ENCODE peak calls at places on chromosomes 6 and 20, in five cellular contexts. One of them, this sample, is unnamed.

GRCh38 chr6:81743649-81744048 is 8.8 kb downstream of the TENT5A start:
- DNase-seq in RWPE1: no peak
- DNase-seq in suprapubic skin: no peak
- DNase-seq in tibial artery: no peak
- DNase-seq in uterus: no peak
- DNase-seq in this sample: no peak

GRCh38 chr6:14858808-14859207 is 387.1 kb upstream of the JARID2 start:
- DNase-seq in uterus: no peak
- DNase-seq in suprapubic skin: no peak
- DNase-seq in tibial artery: no peak
- DNase-seq in RWPE1: no peak
- DNase-seq in this sample: no peak

GRCh38 chr6:141641406-141641805 is 491.3 kb upstream of the GJE1 start:
- DNase-seq in uterus: no peak
- DNase-seq in tibial artery: no peak
- DNase-seq in suprapubic skin: no peak
- DNase-seq in RWPE1: no peak
- DNase-seq in this sample: no peak

GRCh38 chr6:17001188-17001587 is 100.7 kb upstream of the STMND1 start:
- DNase-seq in RWPE1: no peak
- DNase-seq in uterus: no peak
- DNase-seq in suprapubic skin: no peak
- DNase-seq in tibial artery: no peak
- DNase-seq in this sample: no peak

GRCh38 chr6:85143686-85144085 is 306.2 kb upstream of the NT5E start:
- DNase-seq in tibial artery: no peak
- DNase-seq in RWPE1: no peak
- DNase-seq in uterus: no peak
- DNase-seq in suprapubic skin: no peak
- DNase-seq in this sample: no peak

GRCh38 chr6:5679696-5680494 is 326.8 kb downstream of the NRN1 start:
- DNase-seq in tibial artery: no peak
- DNase-seq in suprapubic skin: no peak
- DNase-seq in RWPE1: no peak
- DNase-seq in uterus: no peak
- DNase-seq in this sample: no peak

GRCh38 chr20:62945771-62946339 is 6.7 kb upstream of the SLC17A9 start:
- DNase-seq in RWPE1: no peak
- DNase-seq in suprapubic skin: no peak
- DNase-seq in uterus: no peak
- DNase-seq in tibial artery: no peak
- DNase-seq in this sample: no peak

GRCh38 chr6:31844507-31844906 is 17.0 kb downstream of the HSPA1B start:
- DNase-seq in uterus: no peak
- DNase-seq in suprapubic skin: no peak
- DNase-seq in RWPE1: no peak
- DNase-seq in tibial artery: no peak
- DNase-seq in this sample: no peak

GRCh38 chr20:25237610-25238318 is 10.1 kb upstream of the PYGB start:
- DNase-seq in uterus: peak; percentile 50
- DNase-seq in RWPE1: peak; percentile 98
- DNase-seq in suprapubic skin: no peak
- DNase-seq in tibial artery: peak; percentile 92
- DNase-seq in this sample: no peak

GRCh38 chr6:116945809-116946208 is 68.8 kb downstream of the RFX6 start:
- DNase-seq in RWPE1: no peak
- DNase-seq in uterus: no peak
- DNase-seq in tibial artery: no peak
- DNase-seq in suprapubic skin: no peak
- DNase-seq in this sample: no peak

GRCh38 chr20:22575087-22575721 is 9.2 kb downstream of the FOXA2 start:
- DNase-seq in tibial artery: no peak
- DNase-seq in suprapubic skin: no peak
- DNase-seq in uterus: no peak
- DNase-seq in RWPE1: no peak
- DNase-seq in this sample: no peak

DNA sequence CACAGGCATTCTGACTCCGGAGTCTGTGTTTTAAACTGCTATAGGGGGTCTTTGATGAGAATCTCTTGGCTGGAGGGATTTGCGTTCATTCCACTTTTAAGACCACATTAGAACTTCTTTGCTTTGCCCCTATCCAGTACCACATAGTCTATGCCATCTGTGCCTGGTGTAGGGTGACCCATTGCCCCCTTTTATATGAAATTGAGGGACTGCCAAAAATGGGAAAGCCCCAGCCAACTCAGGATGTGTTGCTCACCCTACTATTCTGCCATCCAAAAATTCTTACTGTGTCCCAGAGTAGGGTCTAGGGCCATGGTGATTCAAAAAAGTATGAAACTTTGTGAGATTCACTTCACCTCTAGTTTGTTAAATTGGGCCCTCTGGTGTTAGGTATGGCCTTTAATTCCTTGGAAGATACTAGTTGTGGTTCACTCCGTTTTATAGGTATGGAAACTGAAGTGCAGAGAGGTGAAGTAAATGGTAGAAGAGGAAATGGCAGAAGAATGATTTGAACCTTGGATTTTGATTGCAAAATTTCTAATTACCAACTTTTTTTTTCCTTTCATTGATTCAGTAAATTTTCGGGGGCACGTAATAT is 1.4 kb downstream of the PFDN4 start:
- DNase-seq in uterus: no peak
- DNase-seq in suprapubic skin: no peak
- DNase-seq in RWPE1: no peak
- DNase-seq in tibial artery: no peak
- DNase-seq in this sample: no peak
- H3K27ac ChIP-seq in uterus: no peak overlapping the region
- H3K27ac ChIP-seq in suprapubic skin: no peak overlapping the region
- H3K27ac ChIP-seq in RWPE1: no peak overlapping the region
- H3K27ac ChIP-seq in tibial artery: no peak overlapping the region
- H3K27ac ChIP-seq in this sample: no peak overlapping the region

GRCh38 chr20:64078934-64079272 is 415 bp downstream of the RGS19 start:
- DNase-seq in uterus: no peak
- DNase-seq in suprapubic skin: no peak
- DNase-seq in RWPE1: no peak
- DNase-seq in tibial artery: no peak
- DNase-seq in this sample: no peak

GRCh38 chr20:64077876-64078551 is 1.3 kb downstream of the RGS19 start:
- DNase-seq in RWPE1: no peak
- DNase-seq in suprapubic skin: no peak
- DNase-seq in tibial artery: no peak
- DNase-seq in uterus: no peak
- DNase-seq in this sample: no peak

GRCh38 chr20:64080813-64081619 is 1.1 kb downstream of the OPRL1 start:
- DNase-seq in uterus: no peak
- DNase-seq in suprapubic skin: no peak
- DNase-seq in tibial artery: no peak
- DNase-seq in RWPE1: no peak
- DNase-seq in this sample: no peak

GRCh38 chr20:64080013-64080812 is at the start of gene OPRL1:
- DNase-seq in uterus: no peak
- DNase-seq in RWPE1: peak; percentile 69
- DNase-seq in suprapubic skin: no peak
- DNase-seq in tibial artery: no peak
- DNase-seq in this sample: no peak

DNA sequence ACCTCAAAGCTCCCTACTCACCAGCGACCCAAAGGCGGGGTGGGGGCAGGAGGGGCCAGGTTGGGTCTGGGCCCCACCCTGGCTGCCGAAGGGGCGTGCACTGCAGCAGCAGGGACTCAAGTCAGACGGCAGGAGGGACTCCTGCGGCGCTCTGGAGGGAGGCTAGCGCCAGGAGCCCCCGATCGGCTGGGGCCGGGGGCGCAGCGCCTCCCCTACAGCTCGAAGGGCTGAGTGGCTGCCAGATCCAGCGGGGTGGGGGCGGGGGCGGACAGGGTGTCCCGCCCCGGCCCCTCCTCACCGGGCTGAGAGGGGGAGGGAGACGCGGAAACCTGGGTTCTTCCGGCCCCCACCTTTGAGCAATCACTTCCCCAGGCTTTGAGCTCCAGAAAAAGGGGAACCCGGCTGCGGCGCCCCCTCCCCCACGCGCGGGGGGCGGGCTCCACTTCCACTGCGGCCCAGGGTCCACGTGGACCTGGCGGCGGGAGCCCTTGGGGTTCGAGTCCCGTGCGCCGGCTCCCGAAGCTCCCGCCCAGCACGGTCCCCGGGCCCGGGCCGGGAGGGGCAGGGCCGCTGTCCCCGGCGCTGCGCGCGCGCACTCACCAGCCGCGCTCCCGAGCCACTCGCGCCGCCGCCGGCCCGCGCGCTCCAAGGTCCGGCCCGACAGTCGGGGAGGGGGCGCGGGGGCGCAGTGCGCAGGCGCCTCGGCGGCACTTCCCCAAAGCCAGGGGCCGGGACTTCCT is at the start of gene RGS19:
- DNase-seq in suprapubic skin: no peak
- DNase-seq in tibial artery: peak; percentile 84
- DNase-seq in RWPE1: no peak
- DNase-seq in uterus: no peak
- DNase-seq in this sample: peak; percentile 49
- H3K27ac ChIP-seq in suprapubic skin: peak within 1 kb of the TSS; percentile 76
- H3K27ac ChIP-seq in tibial artery: peak within 1 kb of the TSS; percentile 69
- H3K27ac ChIP-seq in RWPE1: peak within 1 kb of the TSS; percentile 77
- H3K27ac ChIP-seq in uterus: peak within 1 kb of the TSS; percentile 70
- H3K27ac ChIP-seq in this sample: peak within 1 kb of the TSS; percentile 74

GRCh38 chr6:25298508-25298834 is 19.3 kb downstream of the CARMIL1 start:
- DNase-seq in tibial artery: no peak
- DNase-seq in uterus: no peak
- DNase-seq in RWPE1: no peak
- DNase-seq in suprapubic skin: no peak
- DNase-seq in this sample: no peak

GRCh38 chr6:25296217-25296905 is 17.2 kb downstream of the CARMIL1 start:
- DNase-seq in RWPE1: no peak
- DNase-seq in tibial artery: no peak
- DNase-seq in suprapubic skin: no peak
- DNase-seq in uterus: no peak
- DNase-seq in this sample: no peak

GRCh38 chr6:25295651-25296050 is 16.5 kb downstream of the CARMIL1 start:
- DNase-seq in tibial artery: no peak
- DNase-seq in suprapubic skin: no peak
- DNase-seq in RWPE1: no peak
- DNase-seq in uterus: no peak
- DNase-seq in this sample: no peak

GRCh38 chr6:25297823-25298507 is 18.8 kb downstream of the CARMIL1 start:
- DNase-seq in RWPE1: no peak
- DNase-seq in uterus: no peak
- DNase-seq in suprapubic skin: no peak
- DNase-seq in tibial artery: no peak
- DNase-seq in this sample: no peak

DNA sequence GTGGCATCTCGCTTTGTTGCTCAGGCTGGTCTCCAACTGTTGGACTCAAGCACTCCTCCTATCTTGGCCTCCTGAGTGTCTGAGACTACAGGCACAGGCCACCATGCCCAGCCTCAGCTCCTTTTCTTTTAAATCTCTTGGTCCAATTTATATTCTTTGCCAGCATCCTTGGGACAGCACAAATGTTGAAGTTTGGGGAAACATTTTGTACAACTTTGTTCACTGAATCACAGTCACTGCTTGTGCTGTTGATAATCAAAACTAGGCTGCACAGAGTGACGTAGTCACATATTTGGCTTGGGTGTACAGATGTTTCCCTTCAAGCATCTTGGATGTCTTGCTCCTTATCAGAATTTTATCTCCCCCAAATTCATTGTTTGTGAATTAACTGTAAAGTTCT is 17.8 kb downstream of the CARMIL1 start:
- DNase-seq in tibial artery: peak; percentile 79
- DNase-seq in suprapubic skin: no peak
- DNase-seq in uterus: peak; percentile 41
- DNase-seq in RWPE1: no peak
- DNase-seq in this sample: no peak
- H3K27ac ChIP-seq in tibial artery: peak overlapping the region; percentile 95
- H3K27ac ChIP-seq in suprapubic skin: peak overlapping the region; percentile 58
- H3K27ac ChIP-seq in uterus: peak overlapping the region; percentile 47
- H3K27ac ChIP-seq in RWPE1: no peak overlapping the region
- H3K27ac ChIP-seq in this sample: no peak overlapping the region

DNA sequence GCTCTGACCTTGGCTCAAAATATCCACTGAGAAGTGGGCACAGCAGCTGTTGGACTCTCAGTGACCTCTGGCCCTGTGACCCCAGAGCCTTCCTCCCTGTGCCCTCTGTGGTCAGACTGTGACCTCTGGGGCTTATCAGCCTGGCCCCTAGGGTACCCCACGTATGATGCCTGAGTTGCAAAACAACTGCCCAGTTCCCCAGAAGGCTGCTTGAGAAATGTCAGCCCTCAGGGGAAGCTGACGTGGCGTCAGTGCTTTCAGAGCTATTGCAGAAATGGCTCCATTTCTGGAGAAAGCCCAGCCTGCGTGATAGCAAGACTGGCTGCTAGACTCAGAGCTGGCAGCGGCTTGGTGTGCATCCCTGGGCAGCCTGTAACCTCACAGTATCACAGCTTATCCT is 31.5 kb upstream of the TGM2 start:
- DNase-seq in suprapubic skin: peak; percentile 80
- DNase-seq in RWPE1: peak; percentile 64
- DNase-seq in uterus: peak; percentile 58
- DNase-seq in tibial artery: peak; percentile 95
- DNase-seq in this sample: no peak
- H3K27ac ChIP-seq in suprapubic skin: no peak overlapping the region
- H3K27ac ChIP-seq in RWPE1: peak overlapping the region; percentile 7
- H3K27ac ChIP-seq in uterus: no peak overlapping the region
- H3K27ac ChIP-seq in tibial artery: peak overlapping the region; percentile 83
- H3K27ac ChIP-seq in this sample: no peak overlapping the region

DNA sequence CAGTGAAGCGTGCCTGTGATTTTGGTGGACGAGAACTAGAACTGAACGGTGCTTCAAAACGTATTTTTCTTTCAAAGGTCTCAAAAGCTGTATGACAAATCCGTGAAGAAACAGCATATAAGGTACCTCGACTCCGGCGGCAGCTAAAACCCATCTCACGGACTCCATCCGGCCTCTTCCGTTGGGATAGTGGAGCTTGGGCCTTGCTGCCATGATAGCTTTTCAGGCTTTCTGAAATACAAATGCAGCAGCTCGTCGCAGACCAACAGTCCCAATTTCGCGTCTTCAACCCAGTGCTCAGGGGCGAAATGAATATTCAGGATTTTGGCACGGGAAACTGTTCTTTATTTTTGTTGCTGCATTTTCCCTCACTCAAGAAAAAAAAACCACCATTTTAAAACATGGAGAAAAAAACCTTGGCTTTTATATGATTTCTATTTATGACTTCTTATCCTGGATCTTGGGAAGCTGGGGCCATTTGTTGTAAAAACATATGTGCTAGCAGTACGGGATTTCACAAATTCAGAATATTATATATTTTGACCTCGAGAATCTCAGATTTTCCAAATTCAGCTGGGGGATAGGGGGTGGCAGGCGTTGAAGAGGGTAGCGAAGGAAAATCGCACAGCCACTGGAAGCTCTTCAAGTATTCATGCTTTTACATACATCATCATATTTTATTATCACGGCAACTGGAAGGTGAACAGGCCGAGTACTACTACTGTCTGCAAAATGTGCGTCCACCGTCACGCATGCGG is 874 bp downstream of the GSTA4 start:
- DNase-seq in uterus: peak; percentile 35
- DNase-seq in RWPE1: peak; percentile 20
- DNase-seq in tibial artery: peak; percentile 70
- DNase-seq in suprapubic skin: no peak
- DNase-seq in this sample: no peak
- H3K27ac ChIP-seq in uterus: peak overlapping the region; percentile 98
- H3K27ac ChIP-seq in RWPE1: peak overlapping the region; percentile 96
- H3K27ac ChIP-seq in tibial artery: peak overlapping the region; percentile 92
- H3K27ac ChIP-seq in suprapubic skin: peak overlapping the region; percentile 88
- H3K27ac ChIP-seq in this sample: peak overlapping the region; percentile 81

This sample was measured in substantia nigra.